ENCODE peak calls at places on chromosome 13, in nine cellular contexts. One of them, this sample, is unnamed.

GRCh38 chr13:36787181-36787580 is 31.8 kb upstream of the RFXAP start:
- DNase-seq in ovary: no peak
- DNase-seq in upper lobe of left lung: no peak
- DNase-seq in A549: no peak
- DNase-seq in transverse colon: no peak
- DNase-seq in K562: no peak
- DNase-seq in stomach: no peak
- DNase-seq in tibial nerve: no peak
- DNase-seq in H1: no peak
- DNase-seq in this sample: no peak

GRCh38 chr13:105474983-105475382 is 1060.5 kb downstream of the EFNB2 start:
- DNase-seq in ovary: no peak
- DNase-seq in upper lobe of left lung: no peak
- DNase-seq in A549: no peak
- DNase-seq in transverse colon: no peak
- DNase-seq in K562: no peak
- DNase-seq in stomach: no peak
- DNase-seq in tibial nerve: no peak
- DNase-seq in H1: no peak
- DNase-seq in this sample: no peak

GRCh38 chr13:83877901-83878300 is 4.4 kb downstream of the SLITRK1 start:
- DNase-seq in ovary: no peak
- DNase-seq in upper lobe of left lung: no peak
- DNase-seq in A549: no peak
- DNase-seq in transverse colon: no peak
- DNase-seq in K562: no peak
- DNase-seq in stomach: no peak
- DNase-seq in tibial nerve: no peak
- DNase-seq in H1: no peak
- DNase-seq in this sample: no peak

GRCh38 chr13:84933797-84934196 is 865.4 kb downstream of the SLITRK6 start:
- DNase-seq in ovary: no peak
- DNase-seq in upper lobe of left lung: no peak
- DNase-seq in A549: no peak
- DNase-seq in transverse colon: no peak
- DNase-seq in K562: no peak
- DNase-seq in stomach: no peak
- DNase-seq in tibial nerve: no peak
- DNase-seq in H1: no peak
- DNase-seq in this sample: no peak

GRCh38 chr13:55244991-55245644 is 1895.6 kb upstream of the PRR20A start:
- DNase-seq in ovary: no peak
- DNase-seq in upper lobe of left lung: no peak
- DNase-seq in A549: no peak
- DNase-seq in transverse colon: no peak
- DNase-seq in K562: no peak
- DNase-seq in stomach: no peak
- DNase-seq in tibial nerve: no peak
- DNase-seq in H1: peak
- DNase-seq in this sample: no peak

GRCh38 chr13:28528848-28529247 is 33.9 kb upstream of the FLT1 start:
- DNase-seq in ovary: no peak
- DNase-seq in upper lobe of left lung: no peak
- DNase-seq in A549: no peak
- DNase-seq in transverse colon: no peak
- DNase-seq in K562: no peak
- DNase-seq in stomach: no peak
- DNase-seq in tibial nerve: no peak
- DNase-seq in H1: no peak
- DNase-seq in this sample: no peak

GRCh38 chr13:74570834-74571233 is 436.6 kb upstream of the KLF12 start:
- DNase-seq in ovary: no peak
- DNase-seq in upper lobe of left lung: no peak
- DNase-seq in A549: no peak
- DNase-seq in transverse colon: no peak
- DNase-seq in K562: no peak
- DNase-seq in stomach: no peak
- DNase-seq in tibial nerve: no peak
- DNase-seq in H1: no peak
- DNase-seq in this sample: no peak

GRCh38 chr13:40660270-40660669 is 6.2 kb downstream of the FOXO1 start:
- DNase-seq in ovary: no peak
- DNase-seq in upper lobe of left lung: no peak
- DNase-seq in A549: no peak
- DNase-seq in transverse colon: no peak
- DNase-seq in K562: no peak
- DNase-seq in stomach: no peak
- DNase-seq in tibial nerve: no peak
- DNase-seq in H1: no peak
- DNase-seq in this sample: no peak

GRCh38 chr13:94119360-94119936 is 360.0 kb downstream of the DCT start:
- DNase-seq in ovary: no peak
- DNase-seq in upper lobe of left lung: peak
- DNase-seq in A549: no peak
- DNase-seq in transverse colon: peak
- DNase-seq in K562: no peak
- DNase-seq in stomach: peak
- DNase-seq in tibial nerve: no peak
- DNase-seq in H1: no peak
- DNase-seq in this sample: no peak

GRCh38 chr13:105703843-105704242 is 831.6 kb downstream of the EFNB2 start:
- DNase-seq in ovary: no peak
- DNase-seq in upper lobe of left lung: no peak
- DNase-seq in A549: no peak
- DNase-seq in transverse colon: no peak
- DNase-seq in K562: no peak
- DNase-seq in stomach: no peak
- DNase-seq in tibial nerve: no peak
- DNase-seq in H1: no peak
- DNase-seq in this sample: no peak

GRCh38 chr13:50125306-50125555 is 110.0 kb downstream of the KCNRG start:
- DNase-seq in ovary: no peak
- DNase-seq in upper lobe of left lung: no peak
- DNase-seq in A549: peak
- DNase-seq in transverse colon: no peak
- DNase-seq in K562: no peak
- DNase-seq in stomach: no peak
- DNase-seq in tibial nerve: no peak
- DNase-seq in H1: no peak
- DNase-seq in this sample: no peak

GRCh38 chr13:24106429-24106828 is 54.1 kb upstream of the SPATA13 start:
- DNase-seq in ovary: no peak
- DNase-seq in upper lobe of left lung: no peak
- DNase-seq in A549: no peak
- DNase-seq in transverse colon: no peak
- DNase-seq in K562: no peak
- DNase-seq in stomach: no peak
- DNase-seq in tibial nerve: no peak
- DNase-seq in H1: no peak
- DNase-seq in this sample: no peak

GRCh38 chr13:98539655-98540054 is 37.3 kb downstream of the STK24 start:
- DNase-seq in ovary: no peak
- DNase-seq in upper lobe of left lung: no peak
- DNase-seq in A549: no peak
- DNase-seq in transverse colon: no peak
- DNase-seq in K562: no peak
- DNase-seq in stomach: no peak
- DNase-seq in tibial nerve: no peak
- DNase-seq in H1: no peak
- DNase-seq in this sample: peak

GRCh38 chr13:72820156-72820897 is 38.4 kb downstream of the PIBF1 start:
- DNase-seq in ovary: no peak
- DNase-seq in upper lobe of left lung: no peak
- DNase-seq in A549: no peak
- DNase-seq in transverse colon: no peak
- DNase-seq in K562: no peak
- DNase-seq in stomach: no peak
- DNase-seq in tibial nerve: no peak
- DNase-seq in H1: no peak
- DNase-seq in this sample: no peak

GRCh38 chr13:96229356-96229755 is 139.4 kb downstream of the HS6ST3 start:
- DNase-seq in ovary: no peak
- DNase-seq in upper lobe of left lung: no peak
- DNase-seq in A549: no peak
- DNase-seq in transverse colon: no peak
- DNase-seq in K562: peak
- DNase-seq in stomach: no peak
- DNase-seq in tibial nerve: no peak
- DNase-seq in H1: peak
- DNase-seq in this sample: no peak

GRCh38 chr13:80612804-80613203 is 271.9 kb upstream of the SPRY2 start:
- DNase-seq in ovary: no peak
- DNase-seq in upper lobe of left lung: no peak
- DNase-seq in A549: no peak
- DNase-seq in transverse colon: no peak
- DNase-seq in K562: no peak
- DNase-seq in stomach: no peak
- DNase-seq in tibial nerve: no peak
- DNase-seq in H1: no peak
- DNase-seq in this sample: no peak

GRCh38 chr13:96338030-96338429 is 248.1 kb downstream of the HS6ST3 start:
- DNase-seq in ovary: no peak
- DNase-seq in upper lobe of left lung: no peak
- DNase-seq in A549: no peak
- DNase-seq in transverse colon: no peak
- DNase-seq in K562: no peak
- DNase-seq in stomach: no peak
- DNase-seq in tibial nerve: no peak
- DNase-seq in H1: no peak
- DNase-seq in this sample: no peak

GRCh38 chr13:75550159-75550567 is 572 bp downstream of the UCHL3 start:
- DNase-seq in ovary: no peak
- DNase-seq in upper lobe of left lung: no peak
- DNase-seq in A549: peak
- DNase-seq in transverse colon: peak
- DNase-seq in K562: peak
- DNase-seq in stomach: no peak
- DNase-seq in tibial nerve: no peak
- DNase-seq in H1: no peak
- DNase-seq in this sample: no peak

GRCh38 chr13:100433475-100433874 is 155.1 kb downstream of the GGACT start:
- DNase-seq in ovary: no peak
- DNase-seq in upper lobe of left lung: no peak
- DNase-seq in A549: no peak
- DNase-seq in transverse colon: no peak
- DNase-seq in K562: no peak
- DNase-seq in stomach: no peak
- DNase-seq in tibial nerve: no peak
- DNase-seq in H1: no peak
- DNase-seq in this sample: no peak

GRCh38 chr13:75492389-75492788 is 10.4 kb upstream of the TBC1D4 start:
- DNase-seq in ovary: no peak
- DNase-seq in upper lobe of left lung: no peak
- DNase-seq in A549: no peak
- DNase-seq in transverse colon: no peak
- DNase-seq in K562: no peak
- DNase-seq in stomach: no peak
- DNase-seq in tibial nerve: no peak
- DNase-seq in H1: no peak
- DNase-seq in this sample: no peak

GRCh38 chr13:51906581-51906980 is 44.8 kb downstream of the CCDC70 start:
- DNase-seq in ovary: no peak
- DNase-seq in upper lobe of left lung: no peak
- DNase-seq in A549: no peak
- DNase-seq in transverse colon: peak
- DNase-seq in K562: no peak
- DNase-seq in stomach: peak
- DNase-seq in tibial nerve: no peak
- DNase-seq in H1: no peak
- DNase-seq in this sample: no peak
- TF ChIP-seq EP300 in ovary: no peak
- TF ChIP-seq EP300 in upper lobe of left lung: no peak
- TF ChIP-seq EP300 in A549: no peak
- TF ChIP-seq EP300 in transverse colon: no peak
- TF ChIP-seq EP300 in K562: no peak
- TF ChIP-seq EP300 in stomach: no peak
- TF ChIP-seq EP300 in tibial nerve: no peak
- TF ChIP-seq EP300 in H1: no peak
- TF ChIP-seq EP300 in this sample: no peak

GRCh38 chr13:52195052-52195837 is 35.8 kb upstream of the NEK3 start:
- DNase-seq in ovary: peak
- DNase-seq in upper lobe of left lung: peak
- DNase-seq in A549: no peak
- DNase-seq in transverse colon: peak
- DNase-seq in K562: no peak
- DNase-seq in stomach: peak
- DNase-seq in tibial nerve: peak
- DNase-seq in H1: peak
- DNase-seq in this sample: peak
- TF ChIP-seq POLR2A in ovary: no peak
- TF ChIP-seq POLR2A in upper lobe of left lung: peak
- TF ChIP-seq POLR2A in A549: no peak
- TF ChIP-seq POLR2A in transverse colon: peak
- TF ChIP-seq POLR2A in K562: no peak
- TF ChIP-seq POLR2A in stomach: no peak
- TF ChIP-seq POLR2A in tibial nerve: no peak
- TF ChIP-seq POLR2A in H1: no peak
- TF ChIP-seq POLR2A in this sample: no peak

DNA sequence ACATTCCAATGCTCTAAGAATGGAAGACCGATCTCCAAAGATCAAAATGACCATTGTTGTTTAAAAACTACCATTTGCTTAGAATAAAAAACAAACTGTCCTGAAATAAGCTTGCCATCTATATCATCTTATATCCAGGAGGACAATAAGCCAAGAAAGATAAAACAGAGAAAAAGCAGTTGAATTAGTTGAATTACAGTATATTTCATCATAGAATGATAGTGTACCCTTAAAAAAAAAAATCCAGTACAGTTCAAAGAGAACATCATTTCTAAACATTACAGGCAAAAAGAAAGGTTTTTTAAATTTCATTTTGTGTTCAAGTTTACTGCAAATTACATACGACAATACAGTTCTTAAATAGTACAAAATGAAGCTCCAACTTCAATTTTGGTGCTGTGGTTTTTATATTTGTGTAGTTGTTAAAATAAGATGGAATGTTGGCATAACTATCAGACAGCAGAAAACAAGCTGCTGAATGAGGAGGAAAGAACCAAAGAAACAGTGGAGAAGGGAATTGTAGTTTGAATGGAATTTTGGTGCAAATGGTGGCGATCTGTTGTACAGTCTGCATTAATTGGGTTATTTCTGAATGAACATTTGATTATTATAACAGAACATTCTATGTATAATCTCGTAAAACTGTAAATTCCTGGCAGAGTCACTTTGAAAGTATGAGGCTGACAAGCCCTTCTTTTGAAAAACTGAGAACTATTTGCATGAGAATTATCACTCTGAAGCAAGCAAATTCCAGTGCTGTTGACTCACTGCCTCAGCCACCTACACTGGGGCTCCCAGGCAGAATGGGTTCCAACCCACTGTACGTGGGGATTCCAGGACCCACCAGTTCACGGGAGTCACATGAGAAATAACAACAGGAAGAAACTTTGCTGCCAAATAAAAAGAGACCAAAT is 37.7 kb downstream of the LHFPL6 start:
- DNase-seq in ovary: no peak
- DNase-seq in upper lobe of left lung: no peak
- DNase-seq in A549: peak
- DNase-seq in transverse colon: no peak
- DNase-seq in K562: no peak
- DNase-seq in stomach: no peak
- DNase-seq in tibial nerve: no peak
- DNase-seq in H1: peak
- DNase-seq in this sample: no peak
- TF ChIP-seq EP300 in ovary: no peak
- TF ChIP-seq EP300 in upper lobe of left lung: no peak
- TF ChIP-seq EP300 in A549: no peak
- TF ChIP-seq EP300 in transverse colon: no peak
- TF ChIP-seq EP300 in K562: no peak
- TF ChIP-seq EP300 in stomach: no peak
- TF ChIP-seq EP300 in tibial nerve: peak
- TF ChIP-seq EP300 in H1: no peak
- TF ChIP-seq EP300 in this sample: no peak

GRCh38 chr13:26785845-26786630 is 25.5 kb upstream of the GPR12 start:
- DNase-seq in ovary: no peak
- DNase-seq in upper lobe of left lung: peak
- DNase-seq in A549: no peak
- DNase-seq in transverse colon: peak
- DNase-seq in K562: no peak
- DNase-seq in stomach: peak
- DNase-seq in tibial nerve: peak
- DNase-seq in H1: no peak
- DNase-seq in this sample: peak
- TF ChIP-seq POLR2A in ovary: no peak
- TF ChIP-seq POLR2A in upper lobe of left lung: peak
- TF ChIP-seq POLR2A in A549: no peak
- TF ChIP-seq POLR2A in transverse colon: no peak
- TF ChIP-seq POLR2A in K562: no peak
- TF ChIP-seq POLR2A in stomach: no peak
- TF ChIP-seq POLR2A in tibial nerve: no peak
- TF ChIP-seq POLR2A in H1: no peak
- TF ChIP-seq POLR2A in this sample: no peak

This sample was measured in sigmoid colon.